ENCODE peak calls at places on chromosomes 12 and 14, in nine cellular contexts. B is tibial nerve, F is esophagus squamous epithelium, Y is IMR-90, O is thyroid gland, K is testis, W is breast epithelium, I is GM12878, E is suprapubic skin. P is an unnamed sample. For H3K4me1, the result is how much of the 10 kb centered on the place peaks cover.

GRCh38 chr14:89855961-89856360 is 98.6 kb downstream of the EFCAB11 start:
- DNase-seq in B (no peak), F (no peak), Y (peak), O (no peak), K (no peak), W (no peak), I (no peak), E (no peak), P (no peak)

GRCh38 chr12:57280234-57281062 is 29.5 kb upstream of the STAC3 start:
- DNase-seq in B (no peak), F (no peak), Y (peak), O (peak), K (no peak), W (no peak), I (peak), E (no peak), P (no peak)

GRCh38 chr12:19575307-19576243 is 136.3 kb downstream of the AEBP2 start:
- DNase-seq in B (peak), F (no peak), Y (peak), O (peak), K (no peak), W (no peak), I (no peak), E (peak), P (no peak)

GRCh38 chr12:3752741-3753486 is at the start of gene CRACR2A:
- DNase-seq in B (peak), F (no peak), Y (peak), O (peak), K (peak), W (no peak), I (peak), E (peak), P (peak)

GRCh38 chr12:100337727-100338126 is 19.1 kb upstream of the SLC17A8 start:
- DNase-seq in B (no peak), F (no peak), Y (no peak), O (no peak), K (peak), W (no peak), I (no peak), E (no peak), P (peak)

GRCh38 chr12:49496417-49497360 is 42.1 kb upstream of the KCNH3 start:
- DNase-seq in B (no peak), F (no peak), Y (no peak), O (no peak), K (no peak), W (no peak), I (no peak), E (no peak), P (no peak)

GRCh38 chr14:64983439-64984310 is 3.0 kb upstream of the FNTB start:
- DNase-seq in B (no peak), F (no peak), Y (peak), O (peak), K (peak), W (no peak), I (no peak), E (no peak), P (no peak)

GRCh38 chr12:23049180-23049579 is 424.2 kb downstream of the ETNK1 start:
- DNase-seq in B (no peak), F (no peak), Y (peak), O (no peak), K (no peak), W (no peak), I (no peak), E (no peak), P (no peak)

GRCh38 chr12:100453953-100454352 is 19.7 kb upstream of the NR1H4 start:
- DNase-seq in B (no peak), F (no peak), Y (no peak), O (no peak), K (no peak), W (no peak), I (no peak), E (no peak), P (no peak)

GRCh38 chr14:35277179-35277578 is 15.0 kb upstream of the PSMA6 start:
- DNase-seq in B (no peak), F (no peak), Y (no peak), O (peak), K (no peak), W (no peak), I (no peak), E (no peak), P (no peak)

GRCh38 chr14:103416916-103417315 is 31.7 kb downstream of the MARK3 start:
- DNase-seq in B (no peak), F (no peak), Y (no peak), O (no peak), K (no peak), W (no peak), I (no peak), E (no peak), P (no peak)

GRCh38 chr12:111756196-111756595 is 10.5 kb upstream of the ALDH2 start:
- DNase-seq in B (no peak), F (no peak), Y (no peak), O (no peak), K (no peak), W (no peak), I (no peak), E (no peak), P (no peak)

GRCh38 chr12:92519284-92519683 is 183.5 kb upstream of the PLEKHG7 start:
- DNase-seq in B (no peak), F (no peak), Y (no peak), O (no peak), K (no peak), W (no peak), I (no peak), E (no peak), P (no peak)

GRCh38 chr12:58803893-58804292 is 116.4 kb downstream of the LRIG3 start:
- DNase-seq in B (peak), F (no peak), Y (peak), O (peak), K (peak), W (no peak), I (no peak), E (no peak), P (no peak)

GRCh38 chr14:93219103-93219726 is 12.2 kb downstream of the UBR7 start:
- DNase-seq in B (peak), F (no peak), Y (peak), O (peak), K (peak), W (no peak), I (no peak), E (no peak), P (no peak)

GRCh38 chr14:79415726-79416125 is 795.6 kb downstream of the DIO2 start:
- DNase-seq in B (no peak), F (no peak), Y (peak), O (no peak), K (no peak), W (no peak), I (no peak), E (no peak), P (no peak)

GRCh38 chr14:63795532-63795931 is 57.3 kb upstream of the SYNE2 start:
- DNase-seq in B (no peak), F (no peak), Y (no peak), O (no peak), K (no peak), W (no peak), I (no peak), E (no peak), P (no peak)

GRCh38 chr12:56932146-56932545 is 2.1 kb downstream of the SDR9C7 start:
- DNase-seq in B (no peak), F (no peak), Y (no peak), O (no peak), K (no peak), W (no peak), I (no peak), E (no peak), P (no peak)

GRCh38 chr14:103206023-103206481 is 82.8 kb downstream of the TNFAIP2 start:
- DNase-seq in B (no peak), F (no peak), Y (no peak), O (peak), K (peak), W (no peak), I (no peak), E (peak), P (no peak)

GRCh38 chr12:124680863-124681778 is 113.7 kb upstream of the NCOR2 start:
- DNase-seq in B (peak), F (no peak), Y (peak), O (no peak), K (no peak), W (no peak), I (peak), E (no peak), P (peak)

GRCh38 chr12:119868992-119869391 is 8.1 kb downstream of the CIT start:
- DNase-seq in B (no peak), F (no peak), Y (peak), O (no peak), K (no peak), W (no peak), I (no peak), E (no peak), P (no peak)

GRCh38 chr12:51893786-51894185 is 5.9 kb downstream of the ANKRD33 start:
- DNase-seq in B (no peak), F (no peak), Y (no peak), O (no peak), K (peak), W (no peak), I (no peak), E (no peak), P (no peak)

GRCh38 chr14:21455912-21456667 is at the start of gene CHD8:
- DNase-seq in B (peak), F (peak), Y (peak), O (peak), K (peak), W (peak), I (peak), E (peak), P (peak)
- TF ChIP-seq POLR2A in B (peak), F (peak), Y (peak), O (no peak), K (no peak), W (no peak), I (peak), E (no peak), P (peak)

GRCh38 chr14:58131386-58131785 is 20.6 kb downstream of the ARMH4 start:
- DNase-seq in B (peak), F (no peak), Y (peak), O (no peak), K (peak), W (no peak), I (no peak), E (no peak), P (peak)

GRCh38 chr14:58130121-58130782 is 21.8 kb downstream of the ARMH4 start:
- DNase-seq in B (no peak), F (no peak), Y (no peak), O (no peak), K (no peak), W (no peak), I (no peak), E (no peak), P (no peak)

GRCh38 chr14:58129208-58129607 is 22.8 kb downstream of the ARMH4 start:
- DNase-seq in B (no peak), F (no peak), Y (no peak), O (no peak), K (no peak), W (no peak), I (no peak), E (no peak), P (no peak)

GRCh38 chr14:58138065-58138718 is 13.8 kb downstream of the ARMH4 start:
- DNase-seq in B (no peak), F (no peak), Y (no peak), O (no peak), K (no peak), W (no peak), I (no peak), E (no peak), P (no peak)

GRCh38 chr14:58133739-58134138 is 18.3 kb downstream of the ARMH4 start:
- DNase-seq in B (no peak), F (no peak), Y (peak), O (no peak), K (no peak), W (no peak), I (no peak), E (no peak), P (no peak)
- H3K4me1 ChIP-seq in B (under half), F (under half), Y (under half), O (under half), K (under half), W (under half), I (under half), E (under half), P (under half)

DNA sequence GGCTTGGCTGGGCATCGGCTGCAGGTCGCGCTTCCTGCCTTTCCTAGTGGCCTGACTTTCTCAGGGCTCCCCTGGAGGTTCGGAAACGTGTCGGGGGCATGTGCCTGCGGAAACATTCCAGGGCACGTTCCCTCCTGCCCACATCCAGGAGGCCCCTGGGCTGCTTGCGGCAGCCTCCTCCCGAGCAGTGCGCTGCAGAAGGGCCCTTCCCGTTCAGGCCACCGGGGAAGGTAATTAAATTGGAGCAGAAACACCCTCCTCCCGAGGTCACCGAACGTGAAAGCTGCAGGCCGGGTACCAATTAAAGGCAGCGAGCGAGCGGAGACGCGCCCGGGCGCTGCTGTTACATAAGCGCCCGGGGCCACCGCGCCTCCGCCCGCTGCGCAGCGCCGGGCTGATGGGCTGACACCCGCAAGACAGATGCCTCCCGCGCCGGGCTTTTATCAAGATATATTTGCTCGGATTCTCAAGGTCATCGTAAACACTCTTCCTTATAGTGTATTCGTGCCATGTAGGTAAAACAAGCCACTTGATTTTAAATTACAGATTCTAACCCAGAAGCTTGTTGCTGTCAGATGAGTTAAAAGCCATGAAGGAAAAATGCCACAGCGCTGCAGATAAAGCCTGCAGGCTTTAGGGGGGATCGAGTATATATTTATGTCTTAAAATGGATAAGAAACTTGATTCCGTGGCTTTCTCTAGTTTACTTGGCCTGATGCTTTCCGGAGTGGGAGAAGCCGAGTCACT is 31.4 kb downstream of the SSPN start:
- DNase-seq in B (no peak), F (no peak), Y (no peak), O (peak), K (peak), W (no peak), I (no peak), E (no peak), P (no peak)
- TF ChIP-seq CTCF in B (no peak), F (no peak), Y (no peak), O (no peak), K (no peak), W (no peak), I (no peak), E (no peak), P (no peak)

DNA sequence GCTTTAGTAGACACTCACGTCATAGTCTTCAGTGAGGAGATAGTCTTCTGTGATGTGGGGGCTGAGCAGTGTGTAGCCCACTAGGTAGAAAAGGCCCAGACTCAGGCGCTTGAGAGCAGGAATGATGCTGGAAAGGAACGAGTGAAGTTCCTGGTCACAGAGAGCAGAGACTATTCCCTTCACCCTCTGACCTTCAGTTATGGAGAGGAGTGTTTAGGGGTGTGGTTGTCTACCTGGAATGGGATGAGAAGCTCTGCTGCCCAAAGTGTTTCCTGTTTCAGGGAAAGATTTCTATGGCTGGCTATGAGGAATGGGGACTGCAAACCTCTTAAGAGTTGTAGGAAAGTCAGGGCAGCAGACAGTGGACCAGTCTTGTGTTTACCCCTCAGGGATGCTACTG is 8.7 kb downstream of the EMG1 start:
- DNase-seq in B (no peak), F (no peak), Y (no peak), O (no peak), K (no peak), W (no peak), I (no peak), E (no peak), P (no peak)
- TF ChIP-seq POLR2A in B (no peak), F (no peak), Y (no peak), O (no peak), K (no peak), W (no peak), I (no peak), E (no peak), P (no peak)

DNA sequence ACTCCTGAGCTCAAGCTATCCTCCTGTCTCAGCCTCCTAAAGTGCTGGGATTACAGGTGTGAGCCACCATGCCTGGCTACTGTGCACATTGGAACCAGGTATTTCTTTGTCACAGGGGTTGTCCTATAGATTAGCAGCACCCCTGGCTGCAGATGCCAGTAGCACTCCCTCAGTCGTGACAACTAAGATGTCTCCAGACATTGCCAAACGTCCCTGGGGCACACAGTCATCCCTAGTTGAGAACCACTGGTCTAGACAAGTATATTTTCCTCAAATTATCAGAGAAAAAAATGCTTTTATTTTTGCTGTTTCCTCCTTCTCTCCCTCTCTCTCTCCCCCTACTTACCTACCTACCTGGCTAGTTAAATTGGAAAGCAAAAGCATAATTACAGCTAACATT is 17.9 kb upstream of the P2RX7 start:
- DNase-seq in B (no peak), F (no peak), Y (no peak), O (no peak), K (no peak), W (no peak), I (no peak), E (no peak), P (no peak)
- H3K4me1 ChIP-seq in B (under half), F (under half), Y (under half), O (under half), K (under half), W (under half), I (under half), E (under half), P (under half)

GRCh38 chr12:109998904-109999648 is at the start of gene ANKRD13A:
- DNase-seq in B (peak), F (peak), Y (peak), O (peak), K (peak), W (peak), I (peak), E (peak), P (peak)
- TF ChIP-seq CTCF in B (peak), F (no peak), Y (no peak), O (no peak), K (peak), W (no peak), I (no peak), E (peak), P (no peak)

GRCh38 chr12:5941907-5942306 is 3.2 kb downstream of the ANO2 start:
- DNase-seq in B (no peak), F (no peak), Y (no peak), O (no peak), K (no peak), W (no peak), I (no peak), E (no peak), P (no peak)
- TF ChIP-seq POLR2A in B (no peak), F (no peak), Y (no peak), O (no peak), K (no peak), W (no peak), I (no peak), E (no peak), P (no peak)

DNA sequence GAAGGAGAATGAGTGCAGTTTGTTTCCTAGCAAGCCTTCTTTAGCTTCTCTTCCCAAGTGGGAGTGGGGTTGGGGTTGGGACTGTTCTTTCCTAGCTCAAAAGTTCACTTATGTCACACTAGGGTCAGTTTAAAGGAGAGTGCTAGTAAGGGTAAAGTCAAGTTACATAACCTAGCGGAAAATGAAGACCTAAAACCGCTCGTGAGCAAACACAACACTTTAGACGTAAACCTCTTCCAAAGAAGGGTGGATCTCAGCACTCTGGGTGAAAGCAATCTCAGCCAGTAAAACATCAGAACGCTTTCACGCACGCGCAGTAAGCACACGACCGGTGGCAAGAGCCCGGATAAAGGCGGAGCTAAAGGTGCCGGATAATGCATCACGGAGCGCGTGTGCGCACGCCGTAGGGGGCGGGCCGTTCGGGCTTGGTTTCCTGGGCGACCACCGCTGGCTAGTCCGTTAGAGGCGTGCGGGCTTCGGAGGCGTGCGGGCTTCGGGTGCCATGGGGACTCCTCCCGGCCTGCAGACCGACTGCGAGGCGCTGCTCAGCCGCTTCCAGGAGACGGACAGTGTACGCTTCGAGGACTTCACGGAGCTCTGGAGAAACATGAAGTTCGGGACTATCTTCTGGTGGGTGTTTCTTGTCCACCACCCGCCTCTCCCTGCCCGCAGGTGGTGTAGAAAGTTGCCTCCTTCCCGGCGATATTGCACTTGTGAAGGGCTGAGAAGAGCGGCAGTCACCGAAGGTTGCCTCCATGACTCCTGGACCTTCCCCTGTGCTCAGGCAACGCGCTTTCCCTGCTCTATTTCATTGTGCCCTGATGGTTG is at the start of gene SNAPC1:
- DNase-seq in B (peak), F (peak), Y (peak), O (peak), K (peak), W (peak), I (peak), E (peak), P (peak)
- H3K4me1 ChIP-seq in B (under half), F (under half), Y (under half), O (under half), K (under half), W (under half), I (under half), E (under half), P (under half)

P was measured in right lobe of liver.